ENCODE peak calls at places on chromosomes 16 and 17, in four cellular contexts. U, V, S and W are unnamed samples.

GRCh38 chr17:76816590-76817135 is 51.5 kb upstream of the MGAT5B start:
- DNase-seq in U (no peak), V (no peak), S (no peak), W (no peak)

GRCh38 chr17:63947711-63948330 is 15.7 kb upstream of the CD79B start:
- DNase-seq in U (no peak), V (no peak), S (no peak), W (no peak)

GRCh38 chr17:29299031-29299430 is 5.1 kb upstream of the NUFIP2 start:
- DNase-seq in U (no peak), V (no peak), S (no peak), W (no peak)

GRCh38 chr16:4378202-4378666 is 6.6 kb downstream of the VASN start:
- DNase-seq in U (peak; percentile 84), V (peak; percentile 71), S (no peak), W (no peak)

GRCh38 chr17:65966311-65966710 is 225.6 kb downstream of the CEP112 start:
- DNase-seq in U (no peak), V (no peak), S (no peak), W (no peak)

GRCh38 chr16:73172621-73173312 is 124.8 kb upstream of the ZFHX3 start:
- DNase-seq in U (peak; percentile 73), V (peak; percentile 66), S (peak; percentile 86), W (peak; percentile 88)

GRCh38 chr16:74738816-74739215 is 35.8 kb downstream of the FA2H start:
- DNase-seq in U (no peak), V (no peak), S (no peak), W (no peak)

GRCh38 chr17:31068291-31068690 is 26.5 kb upstream of the NF1 start:
- DNase-seq in U (no peak), V (peak; percentile 37), S (peak; percentile 14), W (no peak)

GRCh38 chr16:68344252-68344651 is 33.4 kb downstream of the PRMT7 start:
- DNase-seq in U (no peak), V (no peak), S (peak; percentile 46), W (no peak)

GRCh38 chr16:73616186-73616585 is 568.3 kb upstream of the ZFHX3 start:
- DNase-seq in U (no peak), V (no peak), S (no peak), W (no peak)

GRCh38 chr17:5921919-5922318 is 148.3 kb upstream of the WSCD1 start:
- DNase-seq in U (no peak), V (no peak), S (no peak), W (no peak)

GRCh38 chr16:2960183-2961010 is 3.7 kb upstream of the KREMEN2 start:
- DNase-seq in U (peak; percentile 32), V (no peak), S (no peak), W (peak; percentile 34)

GRCh38 chr17:54373970-54374369 is 526.7 kb upstream of the TOM1L1 start:
- DNase-seq in U (no peak), V (no peak), S (no peak), W (no peak)

GRCh38 chr17:76997981-76998531 is 129.9 kb downstream of the MGAT5B start:
- DNase-seq in U (no peak), V (no peak), S (no peak), W (no peak)

GRCh38 chr17:78040561-78041400 is 82.3 kb downstream of the TNRC6C start:
- DNase-seq in U (peak; percentile 88), V (peak; percentile 57), S (peak; percentile 54), W (peak; percentile 47)

GRCh38 chr17:19365833-19366636 is 3.5 kb upstream of the B9D1 start:
- DNase-seq in U (no peak), V (peak; percentile 14), S (no peak), W (no peak)

GRCh38 chr17:35171834-35172233 is 22.4 kb downstream of the SLC35G3 start:
- DNase-seq in U (no peak), V (no peak), S (no peak), W (no peak)

GRCh38 chr16:391885-392335 is 5.1 kb upstream of the NME4 start:
- DNase-seq in U (peak; percentile 80), V (no peak), S (no peak), W (peak; percentile 32)

GRCh38 chr17:73533127-73533526 is 111.1 kb downstream of the SDK2 start:
- DNase-seq in U (peak; percentile 57), V (no peak), S (peak; percentile 81), W (no peak)

GRCh38 chr17:76716146-76716833 is 5.5 kb upstream of the MXRA7 start:
- DNase-seq in U (peak; percentile 76), V (peak; percentile 81), S (no peak), W (no peak)

GRCh38 chr16:77881355-77882003 is 93.1 kb downstream of the VAT1L start:
- DNase-seq in U (no peak), V (no peak), S (no peak), W (no peak)

GRCh38 chr17:364766-365165 is 12.2 kb upstream of the RPH3AL start:
- DNase-seq in U (no peak), V (no peak), S (no peak), W (no peak)

GRCh38 chr17:17876959-17877547 is 40.3 kb upstream of the SREBF1 start:
- DNase-seq in U (no peak), V (peak; percentile 67), S (peak; percentile 50), W (peak; percentile 43)

GRCh38 chr17:19897108-19897854 is 29.5 kb upstream of the ULK2 start:
- DNase-seq in U (peak; percentile 65), V (no peak), S (peak; percentile 48), W (no peak)

GRCh38 chr17:38748329-38749221 is at the start of gene PCGF2:
- DNase-seq in U (peak; percentile 88), V (peak; percentile 98), S (peak; percentile 96), W (peak; percentile 88)

GRCh38 chr17:17663160-17664072 is 17.8 kb upstream of the RAI1 start:
- DNase-seq in U (peak; percentile 56), V (no peak), S (no peak), W (no peak)

GRCh38 chr17:60386475-60387058 is 5.4 kb downstream of the USP32 start:
- DNase-seq in U (no peak), V (no peak), S (no peak), W (no peak)

GRCh38 chr16:75256059-75256870 is 4.8 kb upstream of the BCAR1 start:
- DNase-seq in U (peak; percentile 64), V (peak; percentile 57), S (peak; percentile 67), W (no peak)

GRCh38 chr17:19397556-19398041 is 10.6 kb upstream of the MFAP4 start:
- DNase-seq in U (no peak), V (no peak), S (no peak), W (no peak)

GRCh38 chr17:74872313-74873035 is at the start of gene FDXR:
- DNase-seq in U (no peak), V (no peak), S (no peak), W (no peak)

GRCh38 chr16:72198021-72198420 is 26.1 kb upstream of the PMFBP1 start:
- DNase-seq in U (no peak), V (peak; percentile 75), S (peak; percentile 38), W (no peak)

GRCh38 chr17:38914741-38915638 is 10.4 kb upstream of the LASP1NB start:
- DNase-seq in U (no peak), V (no peak), S (no peak), W (peak; percentile 13)

GRCh38 chr17:45021607-45022287 is 29.7 kb downstream of the DCAKD start:
- DNase-seq in U (peak; percentile 85), V (peak; percentile 54), S (peak; percentile 44), W (peak; percentile 70)

GRCh38 chr17:14067347-14067746 is 2.0 kb upstream of the COX10 start:
- DNase-seq in U (no peak), V (no peak), S (no peak), W (no peak)

GRCh38 chr16:81518439-81518757 is 73.8 kb downstream of the CMIP start:
- DNase-seq in U (peak; percentile 26), V (no peak), S (no peak), W (no peak)

GRCh38 chr16:81517150-81517499 is 72.5 kb downstream of the CMIP start:
- DNase-seq in U (no peak), V (no peak), S (no peak), W (no peak)

GRCh38 chr16:81516478-81517149 is 72.0 kb downstream of the CMIP start:
- DNase-seq in U (peak; percentile 49), V (no peak), S (no peak), W (no peak)

GRCh38 chr16:81519298-81520150 is 74.9 kb downstream of the CMIP start:
- DNase-seq in U (peak; percentile 29), V (no peak), S (no peak), W (peak; percentile 21)

GRCh38 chr16:81517630-81518438 is 73.2 kb downstream of the CMIP start:
- DNase-seq in U (peak; percentile 25), V (no peak), S (no peak), W (no peak)
- H3K4me1 ChIP-seq in U (peaks cover 11% of the 10 kb centered on the region), V (peaks cover 10% of the 10 kb centered on the region), S (peaks cover 25% of the 10 kb centered on the region), W (peaks cover 10% of the 10 kb centered on the region)

DNA sequence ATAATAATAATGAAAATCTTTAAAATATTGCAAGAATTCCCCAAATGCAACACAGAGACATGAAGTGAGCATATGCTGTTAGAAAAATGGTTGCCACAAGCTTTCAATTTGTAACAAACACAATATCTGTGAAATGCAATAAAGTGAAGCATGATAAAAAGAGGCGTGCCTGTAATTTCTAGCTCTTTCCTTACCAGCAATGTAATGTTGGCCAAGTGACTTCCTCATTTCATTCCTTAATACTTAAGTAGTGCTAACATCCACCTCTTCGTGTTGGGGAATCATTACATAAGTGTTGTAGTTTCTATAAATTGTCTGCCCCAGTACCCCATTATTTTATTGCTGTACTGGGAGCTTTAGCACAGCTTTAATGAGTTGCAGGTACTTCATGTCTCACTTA is 1192.0 kb upstream of the CDH8 start:
- DNase-seq in U (no peak), V (no peak), S (no peak), W (no peak)
- H3K9me3 ChIP-seq in U (no peaks in the 10 kb centered on the region), V (no peaks in the 10 kb centered on the region), S (peaks cover under 1% of the 10 kb centered on the region), W (no peaks in the 10 kb centered on the region)

GRCh38 chr16:87603684-87604571 is 1.6 kb downstream of the JPH3 start:
- DNase-seq in U (no peak), V (no peak), S (no peak), W (no peak)
- H3K27me3 ChIP-seq in U (peaks cover 91% of the 10 kb centered on the region), V (peaks cover 2% of the 10 kb centered on the region), S (peaks cover 80% of the 10 kb centered on the region), W (no peaks in the 10 kb centered on the region)

DNA sequence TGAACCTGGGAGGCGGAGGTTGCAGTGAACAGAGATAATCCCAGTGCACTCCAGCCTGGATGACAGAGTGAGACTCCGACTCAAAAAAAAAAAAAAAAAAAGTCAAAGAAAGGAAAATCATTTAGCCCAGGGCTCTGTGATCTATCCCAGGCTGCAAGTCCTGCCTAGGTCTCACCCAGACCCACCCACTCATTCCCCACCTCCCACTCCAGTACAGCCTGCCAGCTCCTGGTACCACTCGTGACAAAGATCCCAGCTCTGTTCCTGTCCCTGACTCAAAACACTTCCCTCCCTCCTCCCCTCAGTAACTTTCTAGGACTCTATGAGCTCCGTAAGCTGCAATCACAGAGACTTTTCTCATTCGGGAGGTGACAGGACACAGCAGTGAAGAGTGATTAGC is 28.0 kb upstream of the MRPS23 start:
- DNase-seq in U (no peak), V (no peak), S (no peak), W (no peak)
- H3K4me1 ChIP-seq in U (peaks cover 82% of the 10 kb centered on the region), V (peaks cover 87% of the 10 kb centered on the region), S (peaks cover 74% of the 10 kb centered on the region), W (no peaks in the 10 kb centered on the region)

GRCh38 chr17:49959183-49959935 is 9.6 kb upstream of the DLX4 start:
- DNase-seq in U (no peak), V (no peak), S (no peak), W (no peak)
- H3K9me3 ChIP-seq in U (no peaks in the 10 kb centered on the region), V (no peaks in the 10 kb centered on the region), S (no peaks in the 10 kb centered on the region), W (no peaks in the 10 kb centered on the region)

DNA sequence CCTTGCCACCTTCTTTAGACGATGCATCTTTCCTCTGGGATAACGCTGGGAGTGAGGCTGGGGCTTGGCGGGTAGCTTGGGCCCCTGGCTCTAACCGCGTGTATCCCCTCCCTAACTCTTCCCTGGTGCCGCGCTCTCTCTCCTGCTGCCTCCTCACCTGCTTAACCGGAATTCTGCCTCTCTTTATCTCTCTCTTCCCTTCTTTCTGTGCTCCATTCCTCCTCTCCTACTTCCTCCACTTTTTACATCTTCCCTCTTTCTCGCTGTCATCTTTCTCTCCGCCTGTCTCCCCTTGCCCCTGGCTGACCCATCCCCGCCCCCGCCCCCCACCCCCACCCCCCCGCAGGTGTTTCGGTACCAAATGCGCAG is 2.7 kb downstream of the LHX1 start:
- DNase-seq in U (no peak), V (no peak), S (no peak), W (no peak)
- H3K27me3 ChIP-seq in U (peaks cover 100% of the 10 kb centered on the region), V (peaks cover 31% of the 10 kb centered on the region), S (peaks cover 100% of the 10 kb centered on the region), W (peaks cover 17% of the 10 kb centered on the region)